ENCODE peak calls at places on chromosomes 16 and 17, in six cellular contexts. L, I, Y, X, W and O are unnamed samples.

GRCh38 chr17:59381716-59382570 is 50.5 kb downstream of the YPEL2 start:
- DNase-seq in L (peak), I (peak), Y (no peak), X (no peak), W (no peak), O (no peak)

GRCh38 chr17:11768981-11769380 is 170.7 kb downstream of the DNAH9 start:
- DNase-seq in L (no peak), I (no peak), Y (no peak), X (no peak), W (no peak), O (no peak)

GRCh38 chr17:9802701-9803100 is 11.3 kb upstream of the DHRS7C start:
- DNase-seq in L (no peak), I (no peak), Y (no peak), X (no peak), W (no peak), O (no peak)

GRCh38 chr16:11233727-11234376 is 22.2 kb downstream of the SOCS1 start:
- DNase-seq in L (no peak), I (no peak), Y (no peak), X (peak), W (no peak), O (no peak)

GRCh38 chr16:28872952-28873351 is 5.3 kb upstream of the ATP2A1 start:
- DNase-seq in L (no peak), I (no peak), Y (no peak), X (no peak), W (no peak), O (no peak)

GRCh38 chr17:14427914-14428639 is 127.2 kb downstream of the HS3ST3B1 start:
- DNase-seq in L (no peak), I (no peak), Y (no peak), X (peak), W (no peak), O (no peak)

GRCh38 chr17:31554930-31555329 is 163.5 kb downstream of the RAB11FIP4 start:
- DNase-seq in L (no peak), I (no peak), Y (no peak), X (no peak), W (no peak), O (no peak)

GRCh38 chr17:6437466-6437865 is 2.5 kb upstream of the AIPL1 start:
- DNase-seq in L (no peak), I (no peak), Y (no peak), X (no peak), W (no peak), O (no peak)

GRCh38 chr17:63246344-63246743 is 199.8 kb downstream of the CYB561 start:
- DNase-seq in L (no peak), I (no peak), Y (no peak), X (no peak), W (no peak), O (no peak)

GRCh38 chr17:77375108-77375507 is 234.3 kb downstream of the SEC14L1 start:
- DNase-seq in L (peak), I (no peak), Y (peak), X (no peak), W (peak), O (no peak)

GRCh38 chr17:17063546-17064122 is 21.4 kb downstream of the MPRIP start:
- DNase-seq in L (peak), I (peak), Y (peak), X (peak), W (peak), O (no peak)

GRCh38 chr17:81962499-81963441 is 1.8 kb upstream of the NOTUM start:
- DNase-seq in L (no peak), I (no peak), Y (no peak), X (no peak), W (no peak), O (no peak)

GRCh38 chr17:64170286-64170685 is 40.3 kb upstream of the ERN1 start:
- DNase-seq in L (no peak), I (no peak), Y (no peak), X (no peak), W (no peak), O (no peak)

GRCh38 chr16:24009955-24010354 is 174.2 kb downstream of the PRKCB start:
- DNase-seq in L (no peak), I (no peak), Y (no peak), X (no peak), W (no peak), O (no peak)

GRCh38 chr16:85490971-85491771 is 122.0 kb upstream of the GSE1 start:
- DNase-seq in L (peak), I (no peak), Y (no peak), X (peak), W (no peak), O (no peak)

GRCh38 chr17:58082870-58083490 is at the start of gene DYNLL2:
- DNase-seq in L (peak), I (peak), Y (peak), X (peak), W (peak), O (peak)

GRCh38 chr17:45137561-45138305 is 2.2 kb downstream of the ACBD4 start:
- DNase-seq in L (no peak), I (no peak), Y (no peak), X (no peak), W (no peak), O (no peak)

GRCh38 chr17:9056566-9056965 is 35.3 kb downstream of the NTN1 start:
- DNase-seq in L (no peak), I (no peak), Y (no peak), X (no peak), W (no peak), O (no peak)

GRCh38 chr16:23055481-23055880 is 93.8 kb downstream of the USP31 start:
- DNase-seq in L (no peak), I (no peak), Y (no peak), X (no peak), W (no peak), O (no peak)

GRCh38 chr17:51185763-51186332 is 19.6 kb downstream of the NME2 start:
- DNase-seq in L (no peak), I (no peak), Y (peak), X (no peak), W (no peak), O (no peak)
- H3K27ac ChIP-seq in L (no peak), I (no peak), Y (no peak), X (no peak), W (no peak), O (no peak)

DNA sequence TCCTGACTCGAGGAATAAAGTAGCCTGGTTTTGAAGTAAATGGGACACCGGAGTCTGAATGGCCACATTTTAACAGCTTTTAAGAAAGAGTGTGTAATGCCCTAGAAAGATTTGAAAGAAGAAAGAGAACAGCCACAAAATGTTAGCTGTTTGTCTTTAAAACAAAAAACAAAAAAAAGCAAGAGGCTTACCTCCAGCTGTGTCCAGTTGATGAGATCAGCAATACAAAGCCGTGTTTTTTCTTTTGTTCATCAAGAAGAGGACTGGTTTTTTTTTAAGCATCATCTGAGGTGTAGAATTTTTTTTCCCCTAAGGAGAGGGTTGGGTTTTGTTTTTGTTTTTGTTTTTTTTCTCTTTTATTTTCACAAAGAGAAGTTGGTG is 58.8 kb downstream of the NKD1 start:
- DNase-seq in L (no peak), I (no peak), Y (no peak), X (no peak), W (no peak), O (no peak)
- H3K27ac ChIP-seq in L (no peak), I (no peak), Y (no peak), X (no peak), W (no peak), O (no peak)

GRCh38 chr17:75474736-75475135 is 18.3 kb downstream of the TMEM94 start:
- DNase-seq in L (no peak), I (no peak), Y (no peak), X (no peak), W (no peak), O (no peak)

GRCh38 chr17:75475144-75475835 is 18.9 kb downstream of the TMEM94 start:
- DNase-seq in L (no peak), I (no peak), Y (no peak), X (no peak), W (no peak), O (no peak)

GRCh38 chr17:75476274-75476673 is 19.8 kb downstream of the TMEM94 start:
- DNase-seq in L (no peak), I (no peak), Y (no peak), X (no peak), W (no peak), O (peak)

GRCh38 chr17:75476752-75477492 is 20.5 kb downstream of the TMEM94 start:
- DNase-seq in L (no peak), I (no peak), Y (no peak), X (no peak), W (no peak), O (no peak)

GRCh38 chr17:75475851-75476250 is 19.4 kb downstream of the TMEM94 start:
- DNase-seq in L (no peak), I (peak), Y (no peak), X (no peak), W (no peak), O (no peak)
- H3K27ac ChIP-seq in L (peak), I (peak), Y (peak), X (no peak), W (peak), O (no peak)

DNA sequence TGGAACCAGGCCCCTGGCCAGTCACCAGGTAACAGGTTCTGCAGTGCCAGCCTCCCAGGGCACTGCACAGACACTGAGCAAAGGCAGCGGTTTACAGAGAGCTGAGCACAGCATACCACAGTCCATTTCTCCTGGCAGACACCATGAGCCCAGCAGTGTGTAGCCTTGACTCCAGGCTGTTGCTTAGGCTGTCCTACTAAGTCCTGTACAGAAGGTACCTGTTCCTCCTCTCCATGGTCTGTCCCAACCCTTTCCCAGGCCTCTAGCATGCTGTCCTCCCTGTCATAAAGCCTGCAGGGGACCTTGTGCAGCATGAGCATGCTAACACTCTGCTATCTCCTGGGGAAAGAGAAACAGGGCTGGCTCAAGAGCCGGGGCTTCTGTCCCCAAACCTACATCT is 20.0 kb downstream of the ATP6V0D1 start:
- DNase-seq in L (no peak), I (no peak), Y (no peak), X (no peak), W (no peak), O (no peak)
- H3K27ac ChIP-seq in L (peak), I (no peak), Y (no peak), X (no peak), W (peak), O (no peak)

DNA sequence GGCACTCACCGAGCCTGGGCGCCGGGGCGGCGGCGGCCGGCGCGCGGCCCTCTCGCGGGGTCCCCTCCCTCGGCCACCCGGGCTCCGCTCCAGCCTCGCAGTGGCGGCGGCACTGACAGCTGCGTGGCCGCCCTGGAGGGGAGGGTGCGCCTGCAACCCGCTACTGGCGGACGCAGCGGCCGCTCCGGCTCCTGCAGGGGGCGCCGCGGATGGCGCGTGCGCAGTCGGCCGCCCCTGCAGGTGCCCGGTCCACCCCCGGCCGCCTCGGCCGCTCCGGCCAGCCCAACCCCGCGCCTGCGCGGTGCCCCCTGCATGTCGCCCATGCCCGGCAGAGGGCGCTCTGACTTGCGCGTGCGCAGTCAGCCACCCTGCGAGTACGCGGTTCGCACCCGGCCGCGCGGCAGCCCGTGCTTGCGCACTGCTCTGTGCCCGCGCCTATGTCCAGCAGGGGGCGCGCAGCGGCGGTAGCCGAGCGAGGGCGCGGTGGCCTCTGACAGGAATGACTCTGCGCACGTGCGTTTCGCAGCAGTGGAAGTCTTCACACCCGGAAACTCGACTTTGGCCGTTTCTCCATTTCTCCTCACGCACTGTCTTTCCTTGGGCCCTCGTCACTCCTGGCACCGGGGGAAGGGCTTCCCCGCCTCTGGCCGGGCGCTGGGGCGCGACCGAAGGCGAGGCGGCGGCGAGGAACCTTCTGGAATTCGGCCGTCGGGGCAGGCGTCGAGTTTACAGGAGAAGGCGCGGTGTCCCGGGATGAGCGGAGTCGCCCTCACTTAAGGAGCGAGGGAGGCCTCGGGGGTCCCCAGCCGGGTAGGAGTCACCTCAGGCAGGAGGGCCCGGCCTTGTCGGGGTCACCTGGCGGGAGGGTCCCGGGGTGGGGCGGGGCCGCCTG is at the start of gene ABCA3:
- DNase-seq in L (peak), I (peak), Y (peak), X (peak), W (peak), O (peak)
- H3K27ac ChIP-seq in L (peak), I (peak), Y (peak), X (no peak), W (peak), O (no peak)

DNA sequence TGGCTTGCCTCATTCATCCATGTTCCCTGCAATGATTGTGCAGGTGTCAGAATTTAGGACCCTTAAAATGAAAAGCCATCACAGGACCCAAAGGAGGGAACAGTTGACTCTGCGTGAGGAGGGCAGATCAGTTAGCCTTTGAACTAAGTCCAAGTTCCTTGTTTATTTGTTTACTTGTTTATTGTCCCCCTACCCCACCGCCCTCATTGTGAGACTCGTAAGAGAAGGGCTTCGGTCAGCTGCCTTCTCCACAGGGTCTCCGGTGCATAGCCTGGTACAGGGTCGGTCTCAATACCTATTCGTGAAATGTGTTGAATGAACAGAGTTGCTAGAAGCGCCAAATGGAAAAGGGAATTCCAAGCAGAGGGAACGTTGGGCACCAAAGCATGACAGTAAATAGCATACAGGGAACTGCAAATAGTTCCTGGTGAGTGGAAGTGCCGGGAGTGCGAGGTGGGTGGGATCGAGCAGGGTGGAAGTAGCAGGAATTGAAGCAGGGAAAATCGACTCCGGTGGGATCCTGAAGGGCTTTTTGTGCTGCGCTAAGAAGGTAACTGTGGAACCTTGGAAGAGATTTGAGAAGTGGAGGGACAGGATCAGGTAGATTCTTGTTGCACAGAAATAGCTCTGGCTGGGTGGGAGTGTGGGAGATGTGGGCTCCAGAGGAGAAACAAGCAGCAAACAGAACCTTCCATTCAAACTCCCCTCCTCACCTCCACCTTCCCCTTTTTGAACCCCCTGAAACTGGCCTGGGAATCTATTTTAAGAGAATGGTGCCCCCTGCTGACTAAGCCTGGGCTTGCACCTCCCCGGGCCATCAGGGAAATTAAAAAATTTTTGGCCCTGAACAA is 12.7 kb downstream of the SLC35B1 start:
- DNase-seq in L (peak), I (no peak), Y (peak), X (peak), W (peak), O (no peak)
- H3K27ac ChIP-seq in L (no peak), I (no peak), Y (no peak), X (no peak), W (no peak), O (no peak)

GRCh38 chr16:30397056-30397455 is 1.8 kb downstream of the ZNF48 start:
- DNase-seq in L (no peak), I (no peak), Y (no peak), X (no peak), W (no peak), O (no peak)

GRCh38 chr16:30399435-30400186 is 4.4 kb downstream of the ZNF48 start:
- DNase-seq in L (no peak), I (no peak), Y (no peak), X (no peak), W (no peak), O (no peak)

GRCh38 chr16:30397776-30398659 is 2.8 kb downstream of the ZNF48 start:
- DNase-seq in L (no peak), I (no peak), Y (no peak), X (no peak), W (no peak), O (no peak)

GRCh38 chr16:30395992-30396560 is 856 bp downstream of the ZNF48 start:
- DNase-seq in L (no peak), I (no peak), Y (no peak), X (no peak), W (no peak), O (no peak)

DNA sequence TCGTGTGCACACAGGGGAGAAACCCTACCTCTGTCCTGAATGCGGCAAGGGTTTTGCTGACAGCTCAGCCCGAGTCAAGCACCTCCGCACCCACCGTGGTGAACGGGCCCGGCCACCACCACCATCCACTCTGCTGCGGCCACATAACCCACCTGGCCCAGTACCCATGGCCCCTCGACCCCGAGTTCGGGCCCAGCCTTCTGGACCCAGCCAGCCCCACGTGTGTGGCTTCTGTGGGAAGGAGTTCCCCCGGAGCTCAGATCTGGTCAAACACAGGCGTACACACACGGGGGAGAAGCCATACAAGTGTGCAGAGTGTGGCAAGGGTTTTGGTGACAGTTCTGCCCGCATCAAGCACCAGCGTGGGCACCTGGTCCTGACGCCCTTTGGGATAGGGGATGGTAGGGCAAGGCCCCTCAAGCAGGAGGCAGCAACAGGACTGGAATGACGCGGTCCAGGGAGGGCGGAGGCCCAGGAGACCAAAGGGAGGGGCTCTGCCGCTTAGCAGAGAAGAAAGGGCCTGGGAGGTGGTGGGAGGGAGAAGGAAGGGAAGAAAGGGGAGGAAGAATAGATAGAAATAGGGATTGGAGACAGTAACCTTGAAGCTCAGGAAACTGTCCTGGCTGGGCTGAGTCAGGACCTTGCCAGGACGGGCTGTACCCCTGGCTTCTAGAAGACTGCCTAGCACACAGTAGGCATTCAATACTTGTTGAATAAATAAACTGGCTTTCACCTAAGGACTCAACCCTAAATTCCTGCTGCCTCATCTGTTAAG is 3.6 kb downstream of the ZNF48 start:
- DNase-seq in L (no peak), I (no peak), Y (no peak), X (no peak), W (no peak), O (no peak)
- H3K27ac ChIP-seq in L (peak), I (peak), Y (no peak), X (no peak), W (no peak), O (no peak)

GRCh38 chr17:40094874-40095273 is 5.5 kb downstream of the NR1D1 start:
- DNase-seq in L (no peak), I (peak), Y (no peak), X (no peak), W (no peak), O (no peak)
- H3K27ac ChIP-seq in L (peak), I (peak), Y (peak), X (no peak), W (peak), O (no peak)

DNA sequence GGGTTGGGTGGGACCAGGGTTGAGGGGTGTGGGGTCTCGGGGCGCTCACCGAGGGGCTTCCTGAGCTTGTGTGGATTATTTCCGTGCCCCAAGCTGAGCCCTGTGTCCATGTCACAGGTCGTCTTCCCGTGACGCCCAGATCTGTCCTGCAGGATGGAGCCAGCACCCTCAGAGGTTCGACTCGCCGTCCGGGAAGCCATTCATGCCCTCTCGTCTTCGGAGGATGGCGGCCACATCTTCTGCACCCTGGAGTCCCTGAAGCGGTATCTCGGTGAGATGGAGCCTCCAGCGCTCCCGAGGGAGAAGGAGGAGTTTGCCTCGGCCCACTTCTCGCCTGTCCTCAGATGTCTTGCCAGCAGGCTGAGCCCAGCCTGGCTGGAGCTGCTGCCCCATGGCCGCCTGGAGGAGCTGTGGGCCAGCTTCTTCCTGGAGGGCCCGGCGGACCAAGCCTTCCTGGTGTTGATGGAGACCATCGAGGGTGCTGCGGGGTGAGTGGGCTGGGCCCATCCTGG is 1.0 kb downstream of the TELO2 start:
- DNase-seq in L (peak), I (peak), Y (peak), X (no peak), W (no peak), O (peak)
- H3K27ac ChIP-seq in L (no peak), I (peak), Y (peak), X (no peak), W (no peak), O (peak)

GRCh38 chr16:67928147-67928546 is 3.5 kb downstream of the CTRL start:
- DNase-seq in L (no peak), I (no peak), Y (no peak), X (peak), W (no peak), O (no peak)

GRCh38 chr16:67926181-67926742 is 5.4 kb downstream of the CTRL start:
- DNase-seq in L (peak), I (no peak), Y (no peak), X (peak), W (no peak), O (no peak)

GRCh38 chr16:67928561-67929364 is 2.9 kb downstream of the CTRL start:
- DNase-seq in L (peak), I (peak), Y (peak), X (peak), W (peak), O (no peak)

GRCh38 chr16:67930191-67930590 is 1.5 kb downstream of the CTRL start:
- DNase-seq in L (no peak), I (no peak), Y (no peak), X (peak), W (no peak), O (no peak)

GRCh38 chr16:67927131-67927941 is 4.3 kb downstream of the CTRL start:
- DNase-seq in L (no peak), I (no peak), Y (no peak), X (peak), W (no peak), O (no peak)
- H3K27ac ChIP-seq in L (no peak), I (no peak), Y (no peak), X (no peak), W (peak), O (no peak)